ENCODE peak calls at places on chromosomes 1 and 21, in nine cellular contexts. One of them, this sample, is unnamed.
A peak's percentile ranks its signal among the peaks of the same experiment; 100 is the strongest.

GRCh38 chr1:54619749-54620148 is 3.6 kb downstream of the FAM151A start:
- DNase-seq in NCI-H1417: no peak
- DNase-seq in CD8-positive, alpha-beta T cell: no peak
- DNase-seq in hepatocyte: no peak
- DNase-seq in substantia nigra: no peak
- DNase-seq in brain microvascular endothelial cell: no peak
- DNase-seq in GM04504: no peak
- DNase-seq in T1000: no peak
- DNase-seq in NCI-H1092: no peak
- DNase-seq in this sample: no peak

GRCh38 chr1:110155878-110156522 is 5.7 kb downstream of the SLC6A17 start:
- DNase-seq in substantia nigra: no peak
- DNase-seq in CD8-positive, alpha-beta T cell: peak; percentile 67
- DNase-seq in T1000: peak; percentile 41
- DNase-seq in GM04504: peak; percentile 27
- DNase-seq in NCI-H1092: no peak
- DNase-seq in NCI-H1417: no peak
- DNase-seq in brain microvascular endothelial cell: peak; percentile 64
- DNase-seq in hepatocyte: peak; percentile 87
- DNase-seq in this sample: peak; percentile 57

GRCh38 chr1:17764578-17764977 is 9.4 kb downstream of the ACTL8 start:
- DNase-seq in NCI-H1092: no peak
- DNase-seq in brain microvascular endothelial cell: no peak
- DNase-seq in GM04504: no peak
- DNase-seq in CD8-positive, alpha-beta T cell: no peak
- DNase-seq in substantia nigra: no peak
- DNase-seq in NCI-H1417: no peak
- DNase-seq in hepatocyte: no peak
- DNase-seq in T1000: no peak
- DNase-seq in this sample: no peak

GRCh38 chr1:21559788-21560567 is 50.8 kb downstream of the ALPL start:
- DNase-seq in T1000: no peak
- DNase-seq in GM04504: no peak
- DNase-seq in NCI-H1417: peak; percentile 11
- DNase-seq in CD8-positive, alpha-beta T cell: no peak
- DNase-seq in brain microvascular endothelial cell: no peak
- DNase-seq in substantia nigra: no peak
- DNase-seq in hepatocyte: no peak
- DNase-seq in NCI-H1092: no peak
- DNase-seq in this sample: no peak

GRCh38 chr1:23100074-23100748 is 68.4 kb downstream of the LUZP1 start:
- DNase-seq in NCI-H1417: no peak
- DNase-seq in hepatocyte: peak; percentile 37
- DNase-seq in CD8-positive, alpha-beta T cell: no peak
- DNase-seq in NCI-H1092: no peak
- DNase-seq in brain microvascular endothelial cell: peak; percentile 96
- DNase-seq in GM04504: peak; percentile 93
- DNase-seq in substantia nigra: no peak
- DNase-seq in T1000: peak; percentile 63
- DNase-seq in this sample: no peak

GRCh38 chr1:41768538-41768937 is 150.2 kb downstream of the HIVEP3 start:
- DNase-seq in GM04504: no peak
- DNase-seq in substantia nigra: no peak
- DNase-seq in brain microvascular endothelial cell: no peak
- DNase-seq in NCI-H1417: no peak
- DNase-seq in hepatocyte: no peak
- DNase-seq in CD8-positive, alpha-beta T cell: no peak
- DNase-seq in NCI-H1092: no peak
- DNase-seq in T1000: no peak
- DNase-seq in this sample: no peak

GRCh38 chr1:81799939-81800740 is 594 bp upstream of the ADGRL2 start:
- DNase-seq in GM04504: peak; percentile 34
- DNase-seq in CD8-positive, alpha-beta T cell: no peak
- DNase-seq in brain microvascular endothelial cell: peak; percentile 64
- DNase-seq in NCI-H1092: peak; percentile 19
- DNase-seq in hepatocyte: peak; percentile 84
- DNase-seq in T1000: peak; percentile 57
- DNase-seq in substantia nigra: no peak
- DNase-seq in NCI-H1417: peak; percentile 66
- DNase-seq in this sample: no peak

GRCh38 chr1:204651843-204652421 is 33.6 kb downstream of the LRRN2 start:
- DNase-seq in NCI-H1417: peak; percentile 92
- DNase-seq in brain microvascular endothelial cell: no peak
- DNase-seq in GM04504: no peak
- DNase-seq in hepatocyte: no peak
- DNase-seq in T1000: no peak
- DNase-seq in NCI-H1092: peak; percentile 47
- DNase-seq in CD8-positive, alpha-beta T cell: no peak
- DNase-seq in substantia nigra: no peak
- DNase-seq in this sample: no peak

GRCh38 chr1:248618878-248619277 is 16.0 kb downstream of the OR2T11 start:
- DNase-seq in hepatocyte: no peak
- DNase-seq in NCI-H1092: peak; percentile 9
- DNase-seq in substantia nigra: no peak
- DNase-seq in T1000: no peak
- DNase-seq in NCI-H1417: peak; percentile 26
- DNase-seq in brain microvascular endothelial cell: peak; percentile 12
- DNase-seq in CD8-positive, alpha-beta T cell: peak; percentile 57
- DNase-seq in GM04504: peak; percentile 35
- DNase-seq in this sample: no peak

GRCh38 chr1:92030701-92031107 is 919 bp downstream of the EPHX4 start:
- DNase-seq in brain microvascular endothelial cell: no peak
- DNase-seq in NCI-H1092: no peak
- DNase-seq in hepatocyte: peak; percentile 54
- DNase-seq in CD8-positive, alpha-beta T cell: no peak
- DNase-seq in GM04504: no peak
- DNase-seq in T1000: peak; percentile 29
- DNase-seq in NCI-H1417: peak; percentile 40
- DNase-seq in substantia nigra: no peak
- DNase-seq in this sample: no peak

GRCh38 chr1:18484276-18484675 is 3.5 kb downstream of the KLHDC7A start:
- DNase-seq in CD8-positive, alpha-beta T cell: no peak
- DNase-seq in NCI-H1417: no peak
- DNase-seq in T1000: no peak
- DNase-seq in GM04504: no peak
- DNase-seq in brain microvascular endothelial cell: no peak
- DNase-seq in hepatocyte: no peak
- DNase-seq in NCI-H1092: no peak
- DNase-seq in substantia nigra: no peak
- DNase-seq in this sample: no peak

GRCh38 chr1:55021965-55022546 is 17.3 kb upstream of the PCSK9 start:
- DNase-seq in NCI-H1092: peak; percentile 77
- DNase-seq in CD8-positive, alpha-beta T cell: peak; percentile 73
- DNase-seq in NCI-H1417: peak; percentile 80
- DNase-seq in hepatocyte: peak; percentile 94
- DNase-seq in substantia nigra: peak; percentile 57
- DNase-seq in brain microvascular endothelial cell: peak; percentile 83
- DNase-seq in GM04504: peak; percentile 80
- DNase-seq in T1000: peak; percentile 74
- DNase-seq in this sample: peak; percentile 67

GRCh38 chr21:42404534-42404933 is 832 bp downstream of the UBASH3A start:
- DNase-seq in hepatocyte: no peak
- DNase-seq in brain microvascular endothelial cell: no peak
- DNase-seq in substantia nigra: no peak
- DNase-seq in T1000: no peak
- DNase-seq in NCI-H1092: no peak
- DNase-seq in NCI-H1417: no peak
- DNase-seq in CD8-positive, alpha-beta T cell: no peak
- DNase-seq in GM04504: no peak
- DNase-seq in this sample: no peak

GRCh38 chr1:174995121-174995520 is 4.6 kb upstream of the CACYBP start:
- DNase-seq in GM04504: no peak
- DNase-seq in brain microvascular endothelial cell: no peak
- DNase-seq in substantia nigra: no peak
- DNase-seq in NCI-H1092: no peak
- DNase-seq in CD8-positive, alpha-beta T cell: no peak
- DNase-seq in hepatocyte: no peak
- DNase-seq in T1000: no peak
- DNase-seq in NCI-H1417: no peak
- DNase-seq in this sample: no peak

This sample was measured in T47D.